ENCODE peak calls at places on chromosome 5, in eight cellular contexts. W is sciatic nerve; L is lower lobe of right lung; P is CD4-positive, alpha-beta T cell; O is naive thymus-derived CD8-positive, alpha-beta T cell; J is stimulated activated effector memory CD8-positive, alpha-beta T cell treated with anti-CD3 and anti-CD28 coated beads, Interleukin-12 subunit alpha, Interleukin-12 subunit beta, amount 100 ng/mL, for 72 hours; N is T-cell; K is PC-3. E is an unnamed sample.

GRCh38 chr5:41735213-41735612 is 135.0 kb downstream of the OXCT1 start:
- ATAC-seq in W (no peak), L (no peak), P (no peak), O (no peak), J (peak), N (no peak), K (no peak), E (peak)

GRCh38 chr5:171595801-171596231 is 176.4 kb downstream of the FGF18 start:
- ATAC-seq in W (no peak), L (no peak), P (no peak), O (no peak), J (peak), N (no peak), K (peak), E (peak)

GRCh38 chr5:96117863-96118651 is 156.4 kb upstream of the ELL2 start:
- ATAC-seq in W (no peak), L (no peak), P (no peak), O (no peak), J (no peak), N (no peak), K (peak), E (no peak)

GRCh38 chr5:120139039-120139438 is 325.1 kb upstream of the PRR16 start:
- ATAC-seq in W (peak), L (peak), P (no peak), O (no peak), J (no peak), N (no peak), K (peak), E (no peak)

GRCh38 chr5:41968153-41968723 is 43.2 kb downstream of the FBXO4 start:
- ATAC-seq in W (no peak), L (no peak), P (no peak), O (no peak), J (no peak), N (no peak), K (no peak), E (no peak)

GRCh38 chr5:164475339-164475977 is 970.0 kb downstream of the MAT2B start:
- ATAC-seq in W (no peak), L (no peak), P (no peak), O (no peak), J (no peak), N (no peak), K (peak), E (no peak)

GRCh38 chr5:82640901-82641300 is 362.7 kb upstream of the RPS23 start:
- ATAC-seq in W (no peak), L (no peak), P (no peak), O (no peak), J (no peak), N (no peak), K (peak), E (no peak)

GRCh38 chr5:168159425-168159824 is 132.0 kb upstream of the WWC1 start:
- ATAC-seq in W (no peak), L (peak), P (no peak), O (no peak), J (no peak), N (no peak), K (no peak), E (no peak)

GRCh38 chr5:173413476-173413982 is 85.3 kb upstream of the STC2 start:
- ATAC-seq in W (no peak), L (no peak), P (no peak), O (no peak), J (no peak), N (no peak), K (no peak), E (no peak)

GRCh38 chr5:56006600-56006999 is 11.8 kb upstream of the IL6ST start:
- ATAC-seq in W (no peak), L (no peak), P (peak), O (no peak), J (no peak), N (peak), K (no peak), E (no peak)

GRCh38 chr5:172142709-172143215 is 45.3 kb downstream of the STK10 start:
- ATAC-seq in W (no peak), L (no peak), P (no peak), O (no peak), J (no peak), N (no peak), K (no peak), E (peak)

GRCh38 chr5:760363-761205 is 23.9 kb downstream of the ZDHHC11B start:
- ATAC-seq in W (no peak), L (no peak), P (no peak), O (no peak), J (no peak), N (no peak), K (no peak), E (no peak)